ENCODE peak calls at places on chromosomes 3 and 15, in five cellular contexts. Y is uterus, C is breast epithelium, H is upper lobe of left lung, O is GM12891. X is an unnamed sample.

GRCh38 chr3:181176610-181177009 is 187.1 kb upstream of the DNAJC19 start:
- DNase-seq in O (no peak), C (peak), H (peak), Y (peak), X (peak)

GRCh38 chr15:95556866-95557225 is 773.7 kb upstream of the NR2F2 start:
- DNase-seq in Y (no peak), C (no peak), O (no peak), H (no peak), X (no peak)

GRCh38 chr15:40782609-40783227 is 12.9 kb downstream of the C15orf62 start:
- DNase-seq in H (peak), O (peak), C (peak), Y (no peak), X (peak)

GRCh38 chr3:1843111-1843510 is 255.6 kb upstream of the CNTN4 start:
- DNase-seq in H (no peak), Y (no peak), C (no peak), O (no peak), X (no peak)

GRCh38 chr15:40332138-40332781 is 8.5 kb downstream of the CCDC9B start:
- DNase-seq in H (no peak), O (no peak), C (no peak), Y (no peak), X (no peak)

GRCh38 chr15:40219801-40220200 is 19.1 kb upstream of the PAK6 start:
- DNase-seq in Y (no peak), C (no peak), O (no peak), H (no peak), X (no peak)

GRCh38 chr3:54599741-54600140 is 328.1 kb downstream of the LRTM1 start:
- DNase-seq in H (no peak), O (no peak), Y (no peak), C (peak), X (no peak)

GRCh38 chr3:71629289-71630252 is 46.0 kb upstream of the FOXP1 start:
- DNase-seq in Y (no peak), C (no peak), H (peak), O (no peak), X (no peak)

GRCh38 chr3:79211588-79212359 is 556.0 kb downstream of the ROBO1 start:
- DNase-seq in Y (no peak), C (no peak), O (no peak), H (no peak), X (no peak)

GRCh38 chr3:94972066-94972465 is 909.2 kb downstream of the NSUN3 start:
- DNase-seq in C (no peak), H (no peak), O (no peak), Y (no peak), X (no peak)

GRCh38 chr15:56978898-56979662 is 60.6 kb downstream of the TCF12 start:
- DNase-seq in O (no peak), C (no peak), H (no peak), Y (no peak), X (no peak)

GRCh38 chr3:172244011-172244410 is 204.2 kb downstream of the GHSR start:
- DNase-seq in H (no peak), C (no peak), O (no peak), Y (no peak), X (no peak)

GRCh38 chr15:39776068-39776467 is 6.6 kb downstream of the FSIP1 start:
- DNase-seq in O (no peak), Y (no peak), H (no peak), C (no peak), X (no peak)

GRCh38 chr3:195908439-195909293 is at the start of gene TNK2:
- DNase-seq in H (peak), Y (no peak), O (no peak), C (no peak), X (peak)

GRCh38 chr3:70989174-70989573 is 594.4 kb downstream of the FOXP1 start:
- DNase-seq in Y (no peak), H (no peak), O (no peak), C (no peak), X (no peak)

GRCh38 chr3:52446631-52447511 is 2.0 kb upstream of the SEMA3G start:
- DNase-seq in Y (peak), O (peak), C (no peak), H (peak), X (peak)

GRCh38 chr3:128555098-128555825 is 62.3 kb upstream of the GATA2 start:
- DNase-seq in O (no peak), C (no peak), H (peak), Y (peak), X (no peak)

GRCh38 chr3:140420621-140421357 is 257.1 kb upstream of the TRIM42 start:
- DNase-seq in C (no peak), Y (no peak), H (peak), O (no peak), X (no peak)

GRCh38 chr15:99100245-99101173 is 4.4 kb upstream of the SYNM start:
- DNase-seq in C (no peak), Y (peak), O (peak), H (peak), X (peak)

GRCh38 chr3:110237091-110237615 is 834.5 kb upstream of the NECTIN3 start:
- DNase-seq in C (no peak), Y (no peak), O (no peak), H (no peak), X (no peak)

GRCh38 chr3:55615694-55616310 is 128.7 kb upstream of the WNT5A start:
- DNase-seq in Y (no peak), O (no peak), H (no peak), C (peak), X (no peak)
- TF ChIP-seq POLR2A in Y (no peak), O (no peak), H (no peak), C (no peak), X (no peak)

DNA sequence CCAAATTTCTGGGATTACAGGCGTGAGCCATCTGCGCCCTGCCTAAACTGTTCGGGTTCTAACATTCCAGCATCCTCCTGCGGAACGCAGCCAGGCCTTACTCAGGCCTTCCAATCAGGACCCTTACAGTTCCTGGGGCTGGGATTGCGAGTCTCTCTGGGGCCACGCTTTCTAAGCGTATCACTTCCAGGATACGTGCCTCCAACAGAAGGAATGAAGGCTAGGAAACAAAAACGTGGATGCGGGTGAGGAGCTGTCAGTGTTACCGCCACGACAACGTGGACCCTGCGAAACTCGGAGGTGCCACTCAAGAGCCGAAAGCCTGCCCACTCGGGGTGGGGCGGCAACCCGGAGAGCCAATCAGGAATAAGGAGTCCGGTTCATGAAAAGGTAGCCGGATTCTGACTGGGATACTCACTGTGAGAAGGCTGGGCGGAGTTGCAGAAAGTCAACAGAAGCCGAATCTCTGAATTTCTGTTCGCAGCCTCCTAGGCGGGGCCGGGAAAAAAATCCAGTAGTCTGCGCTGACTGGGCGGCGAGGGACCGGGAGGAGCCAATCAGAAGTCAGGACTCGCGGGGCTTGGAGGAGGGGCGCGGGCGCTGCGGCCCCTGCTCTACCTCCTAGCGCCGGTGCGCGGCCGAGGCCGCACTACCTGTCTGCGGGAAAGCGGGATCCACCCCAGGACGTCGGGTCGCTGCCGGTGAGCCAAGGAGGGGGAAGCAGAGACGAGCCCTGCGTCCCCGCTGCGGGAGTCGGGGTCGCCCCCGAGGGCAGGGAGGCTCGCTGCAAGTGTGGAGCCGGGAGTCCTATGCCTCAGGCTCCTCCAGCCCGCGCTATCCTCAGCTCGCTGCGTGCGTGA is at the start of gene HYKK:
- DNase-seq in C (peak), O (peak), Y (peak), H (peak), X (peak)
- TF ChIP-seq POLR2A in C (no peak), O (no peak), Y (no peak), H (peak), X (no peak)

GRCh38 chr3:123711356-123711755 is 126.5 kb upstream of the HACD2 start:
- DNase-seq in H (no peak), C (no peak), Y (peak), O (no peak), X (no peak)

GRCh38 chr3:123702720-123703119 is 117.9 kb upstream of the HACD2 start:
- DNase-seq in C (no peak), O (no peak), H (no peak), Y (no peak), X (no peak)

GRCh38 chr3:123708531-123708930 is 123.7 kb upstream of the HACD2 start:
- DNase-seq in Y (no peak), C (no peak), O (no peak), H (no peak), X (no peak)

GRCh38 chr3:123705886-123706285 is 121.0 kb upstream of the HACD2 start:
- DNase-seq in H (no peak), Y (no peak), C (no peak), O (no peak), X (no peak)

DNA sequence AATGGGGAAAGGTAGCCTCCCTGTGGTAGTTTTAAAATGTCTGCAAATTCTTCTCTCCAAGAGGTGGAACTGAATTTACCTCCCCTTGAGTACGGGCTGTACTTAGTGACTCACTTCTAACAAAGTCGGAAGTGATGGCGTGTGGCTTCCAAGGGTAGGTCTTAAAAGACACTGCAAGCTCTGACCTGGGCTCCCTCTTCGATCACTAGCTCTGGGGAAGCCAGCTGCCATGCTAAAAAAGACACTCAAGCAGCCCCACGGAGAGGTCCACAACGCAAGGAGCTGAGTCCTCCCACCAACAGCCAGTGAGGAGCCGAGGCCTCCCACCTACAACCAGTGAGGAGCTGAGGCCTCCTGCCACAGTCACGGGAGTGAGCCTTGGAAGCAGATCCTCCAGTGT is 122.0 kb upstream of the HACD2 start:
- DNase-seq in H (no peak), C (no peak), O (no peak), Y (no peak), X (no peak)
- TF ChIP-seq POLR2A in H (no peak), C (no peak), O (no peak), Y (no peak), X (no peak)

DNA sequence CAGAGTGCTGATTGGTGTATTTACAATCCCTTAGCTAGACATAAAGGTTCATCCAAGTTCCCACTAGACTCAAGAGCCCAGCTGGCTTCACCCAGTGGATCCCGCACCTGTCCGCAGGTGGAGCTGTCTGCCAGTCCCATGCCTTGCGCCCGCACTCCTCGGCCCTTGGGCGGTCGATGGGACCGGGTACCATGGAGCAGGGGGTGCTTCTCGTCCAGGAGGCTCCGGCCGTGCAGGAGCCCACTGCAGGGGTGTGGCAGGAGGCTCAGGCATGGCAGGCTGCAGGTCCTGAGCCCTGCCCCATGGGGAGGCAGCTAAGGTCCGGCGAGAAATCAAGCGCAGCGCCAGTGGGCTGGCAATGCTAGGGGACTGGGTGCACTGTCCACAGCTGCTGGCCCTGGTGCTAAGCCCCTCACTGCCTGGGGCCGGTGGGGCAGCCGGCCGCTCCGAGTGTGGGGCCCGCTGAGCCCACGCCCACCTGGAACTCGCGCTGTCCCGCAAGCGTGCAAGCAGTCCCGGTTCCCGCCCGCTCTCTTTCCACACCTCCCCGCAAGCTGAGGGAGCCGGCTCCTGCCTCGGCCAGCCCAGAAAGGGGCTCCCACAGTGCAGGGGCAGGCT is 1206.3 kb downstream of the OTOL1 start:
- DNase-seq in H (no peak), C (no peak), Y (no peak), O (no peak), X (no peak)
- TF ChIP-seq POLR2A in H (no peak), C (no peak), Y (no peak), O (no peak), X (no peak)

GRCh38 chr15:90902996-90903732 is at the start of gene MAN2A2:
- DNase-seq in Y (peak), H (peak), O (peak), C (no peak), X (peak)
- TF ChIP-seq POLR2A in Y (no peak), H (peak), O (peak), C (no peak), X (peak)

DNA sequence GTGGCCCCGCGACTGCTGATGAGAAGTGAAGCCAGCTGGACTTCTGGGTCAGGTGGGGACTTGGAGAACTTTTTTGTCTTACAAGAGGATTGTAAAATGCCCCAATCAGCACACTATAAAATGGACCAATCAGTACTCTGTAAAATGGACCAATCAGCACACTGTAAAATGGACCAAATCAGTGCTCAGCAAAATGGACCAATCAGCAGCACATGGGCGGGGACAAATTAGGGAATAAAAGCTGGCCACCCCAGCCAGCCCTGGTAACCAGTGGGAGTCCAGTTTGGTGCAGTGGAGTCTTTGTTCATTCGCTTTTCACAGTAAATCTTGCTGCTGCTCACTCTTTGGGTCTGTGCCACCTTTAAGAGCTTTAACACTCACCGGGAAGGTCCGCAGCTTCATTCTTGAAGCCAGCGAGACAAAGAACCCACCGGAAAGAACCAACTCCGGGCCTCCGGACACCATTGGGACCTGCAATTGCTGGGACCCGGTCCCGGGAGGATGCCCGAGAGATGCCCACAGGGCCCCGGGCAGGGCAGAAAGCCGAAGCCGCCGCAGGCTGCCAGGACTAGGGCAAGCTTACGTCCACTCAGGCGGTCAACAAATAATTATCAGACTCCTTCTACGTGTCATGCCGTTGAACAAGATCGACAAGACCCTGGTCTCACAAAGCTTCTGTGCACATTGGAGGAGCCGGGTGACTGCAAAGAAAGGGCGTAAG is 8.3 kb upstream of the NR2E3 start:
- DNase-seq in O (no peak), H (no peak), C (no peak), Y (no peak), X (no peak)
- TF ChIP-seq POLR2A in O (no peak), H (no peak), C (no peak), Y (no peak), X (no peak)

GRCh38 chr3:44058022-44058867 is 183.4 kb upstream of the TOPAZ1 start:
- DNase-seq in O (peak), Y (no peak), H (no peak), C (no peak), X (no peak)
- TF ChIP-seq POLR2A in O (no peak), Y (no peak), H (no peak), C (no peak), X (no peak)

GRCh38 chr15:101641894-101642293 is 10.3 kb downstream of the TM2D3 start:
- DNase-seq in C (no peak), Y (no peak), O (no peak), H (no peak), X (no peak)
- TF ChIP-seq POLR2A in C (no peak), Y (peak), O (no peak), H (no peak), X (no peak)